ENCODE peak calls at places on chromosomes 12 and 14, in six cellular contexts. S is fibroblast of lung, C is mucosa of descending colon, U is psoas muscle, T is RWPE1, V is nephron progenitor cell. Y is an unnamed sample.

GRCh38 chr14:30553311-30553989 is 5.5 kb upstream of the G2E3 start:
- DNase-seq in T (peak), C (peak), V (no peak), S (peak), U (no peak), Y (no peak)

GRCh38 chr12:29148958-29149690 is at the start of gene FAR2:
- DNase-seq in T (no peak), C (peak), U (peak), S (peak), V (peak), Y (peak)

GRCh38 chr14:53663709-53664108 is 292.9 kb downstream of the BMP4 start:
- DNase-seq in S (peak), U (peak), T (no peak), V (peak), C (no peak), Y (peak)

GRCh38 chr14:80208426-80208950 is 2.8 kb downstream of the DIO2 start:
- DNase-seq in S (peak), V (no peak), T (no peak), U (no peak), C (no peak), Y (no peak)

GRCh38 chr12:8064131-8064530 is 2.0 kb downstream of the C3AR1 start:
- DNase-seq in U (no peak), S (no peak), T (no peak), C (no peak), V (no peak), Y (no peak)

GRCh38 chr12:67909681-67910080 is 79.6 kb upstream of the IFNG-AS1 start:
- DNase-seq in S (peak), U (no peak), V (no peak), T (no peak), C (no peak), Y (no peak)

GRCh38 chr14:46840971-46841729 is 189.6 kb upstream of the RPL10L start:
- DNase-seq in U (no peak), C (no peak), S (peak), V (no peak), T (no peak), Y (no peak)

GRCh38 chr14:41986726-41987125 is 380.1 kb downstream of the LRFN5 start:
- DNase-seq in U (no peak), S (peak), T (peak), C (no peak), V (no peak), Y (no peak)

GRCh38 chr14:72515779-72516770 is 377.8 kb downstream of the DPF3 start:
- DNase-seq in T (no peak), U (no peak), S (peak), V (peak), C (peak), Y (no peak)

GRCh38 chr14:80388980-80389711 is 177.8 kb upstream of the DIO2 start:
- DNase-seq in C (no peak), S (peak), V (no peak), T (peak), U (no peak), Y (no peak)

GRCh38 chr14:94177806-94178205 is 3.7 kb downstream of the PPP4R4 start:
- DNase-seq in V (no peak), T (no peak), S (no peak), C (no peak), U (no peak), Y (no peak)

GRCh38 chr14:37625597-37626595 is 30.5 kb downstream of the TTC6 start:
- DNase-seq in T (no peak), S (peak), C (no peak), V (no peak), U (no peak), Y (no peak)

GRCh38 chr14:29282169-29282568 is 515.6 kb downstream of the FOXG1 start:
- DNase-seq in U (no peak), S (peak), V (no peak), T (no peak), C (no peak), Y (no peak)

GRCh38 chr12:74111688-74112360 is 425.8 kb upstream of the ATXN7L3B start:
- DNase-seq in T (no peak), C (no peak), S (peak), U (no peak), V (peak), Y (peak)
- TF ChIP-seq CTCF in T (no peak), C (no peak), S (no peak), U (no peak), V (peak), Y (peak)

DNA sequence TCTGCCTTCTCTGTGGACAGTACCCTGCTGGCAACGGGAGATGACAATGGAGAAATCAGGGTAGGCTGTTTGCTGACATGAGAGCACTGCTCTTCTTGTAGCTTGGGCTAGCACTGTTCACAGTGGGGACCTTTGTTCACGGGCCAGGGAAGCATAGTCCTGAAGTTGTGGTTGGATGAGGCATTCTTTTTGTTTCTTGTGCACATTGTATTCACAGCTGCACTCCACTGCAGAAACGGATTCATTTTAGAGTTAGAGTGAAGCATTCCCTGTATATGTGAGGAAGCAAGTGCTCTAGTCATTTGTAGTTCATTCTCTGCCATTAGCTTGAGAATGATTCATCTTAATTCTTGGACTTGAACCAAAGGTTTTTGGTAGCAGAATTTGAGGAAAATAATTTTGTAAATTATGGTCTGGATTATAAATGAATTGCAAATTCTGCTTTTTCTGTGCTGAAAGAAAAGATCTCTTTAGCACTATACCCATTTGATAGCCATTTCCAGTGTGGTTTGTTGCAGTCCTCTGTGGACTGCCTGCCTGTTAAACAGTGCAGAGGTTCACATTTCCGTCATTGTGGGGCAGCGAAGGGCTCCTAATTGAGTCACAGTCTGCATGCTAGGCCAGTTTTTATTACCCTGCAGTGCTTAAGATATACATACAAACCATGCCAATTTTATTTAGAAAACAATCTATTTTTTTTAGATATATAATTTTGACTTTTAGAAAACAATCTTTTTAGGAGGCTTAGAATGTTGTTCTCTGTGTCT is 80.6 kb downstream of the APAF1 start:
- DNase-seq in V (peak), C (peak), S (peak), T (peak), U (peak), Y (peak)
- TF ChIP-seq CTCF in V (peak), C (no peak), S (peak), T (peak), U (peak), Y (no peak)

DNA sequence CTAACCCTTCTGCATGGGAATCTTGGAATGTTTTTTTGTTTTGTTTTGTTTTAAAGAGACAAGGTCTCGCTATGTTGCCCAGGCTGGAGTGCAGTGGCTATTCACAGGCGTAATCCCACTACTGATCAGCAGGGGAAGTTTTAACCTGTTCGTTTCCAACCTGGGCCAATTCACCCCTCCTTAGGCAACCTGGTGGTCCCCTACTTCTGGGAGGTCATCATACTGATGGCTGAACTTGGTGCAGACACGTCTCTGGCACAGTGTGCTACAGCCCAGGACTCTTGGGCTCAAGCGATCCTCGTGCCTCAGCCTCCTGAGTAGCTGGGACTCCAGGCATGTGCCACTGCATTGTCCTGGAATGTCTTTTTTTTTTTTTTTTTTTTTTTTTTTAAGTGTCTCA is 48.9 kb upstream of the ISM2 start:
- DNase-seq in S (no peak), U (no peak), V (no peak), C (no peak), T (no peak), Y (peak)
- TF ChIP-seq CTCF in S (peak), U (no peak), V (no peak), C (no peak), T (no peak), Y (no peak)

GRCh38 chr12:50103767-50104321 is at the start of gene GPD1:
- DNase-seq in S (peak), V (peak), C (peak), T (peak), U (peak), Y (no peak)
- TF ChIP-seq CTCF in S (no peak), V (no peak), C (no peak), T (no peak), U (no peak), Y (no peak)

GRCh38 chr12:78674311-78675085 is 190.1 kb upstream of the SYT1 start:
- DNase-seq in U (no peak), S (peak), T (no peak), C (no peak), V (no peak), Y (no peak)

GRCh38 chr12:78666584-78666983 is 198.0 kb upstream of the SYT1 start:
- DNase-seq in U (no peak), C (no peak), T (no peak), S (no peak), V (no peak), Y (no peak)

GRCh38 chr12:78671295-78671694 is 193.3 kb upstream of the SYT1 start:
- DNase-seq in C (no peak), U (no peak), T (peak), S (peak), V (no peak), Y (no peak)

GRCh38 chr12:78672033-78672432 is 192.5 kb upstream of the SYT1 start:
- DNase-seq in S (no peak), V (no peak), U (no peak), T (no peak), C (no peak), Y (no peak)
- TF ChIP-seq CTCF in S (no peak), V (no peak), U (no peak), T (no peak), C (no peak), Y (no peak)

GRCh38 chr14:59454131-59454530 is 11.0 kb downstream of the GPR135 start:
- DNase-seq in T (peak), V (no peak), C (no peak), S (peak), U (no peak), Y (no peak)
- TF ChIP-seq CTCF in T (no peak), V (no peak), C (no peak), S (no peak), U (no peak), Y (no peak)

GRCh38 chr12:21788089-21788983 is 13.8 kb upstream of the KCNJ8 start:
- DNase-seq in T (no peak), U (no peak), C (no peak), S (no peak), V (no peak), Y (no peak)
- TF ChIP-seq CTCF in T (no peak), U (no peak), C (no peak), S (no peak), V (no peak), Y (no peak)

DNA sequence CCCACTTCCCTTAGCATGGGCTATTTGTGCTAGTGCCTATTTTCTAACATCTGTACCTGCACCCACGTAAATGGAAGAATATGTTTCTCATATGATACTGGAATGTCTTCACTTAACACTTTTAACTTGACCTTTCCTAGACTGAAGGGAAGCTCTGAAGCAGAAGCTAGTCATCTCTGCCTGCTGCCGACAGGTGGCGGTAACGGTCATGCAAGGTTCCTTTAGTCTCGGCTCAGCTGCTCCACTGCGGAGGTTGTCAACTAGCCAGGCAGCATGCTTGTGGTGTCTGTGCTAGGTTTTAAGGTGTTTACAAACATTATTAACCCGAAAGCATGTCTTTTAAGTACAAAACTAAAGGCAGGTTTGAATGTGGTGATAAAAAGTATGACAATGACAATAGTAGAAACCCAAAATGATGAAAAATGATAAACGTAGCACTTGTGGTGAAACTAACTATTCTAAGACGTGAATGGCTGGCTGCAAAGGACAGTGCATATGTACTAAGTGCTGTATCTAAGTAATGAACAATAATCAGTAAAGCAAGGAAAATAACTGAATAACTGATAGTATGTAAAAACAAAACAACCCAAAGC is 117.2 kb downstream of the GRIN2B start:
- DNase-seq in T (peak), C (peak), S (peak), V (peak), U (peak), Y (peak)
- TF ChIP-seq CTCF in T (peak), C (peak), S (peak), V (peak), U (peak), Y (peak)

DNA sequence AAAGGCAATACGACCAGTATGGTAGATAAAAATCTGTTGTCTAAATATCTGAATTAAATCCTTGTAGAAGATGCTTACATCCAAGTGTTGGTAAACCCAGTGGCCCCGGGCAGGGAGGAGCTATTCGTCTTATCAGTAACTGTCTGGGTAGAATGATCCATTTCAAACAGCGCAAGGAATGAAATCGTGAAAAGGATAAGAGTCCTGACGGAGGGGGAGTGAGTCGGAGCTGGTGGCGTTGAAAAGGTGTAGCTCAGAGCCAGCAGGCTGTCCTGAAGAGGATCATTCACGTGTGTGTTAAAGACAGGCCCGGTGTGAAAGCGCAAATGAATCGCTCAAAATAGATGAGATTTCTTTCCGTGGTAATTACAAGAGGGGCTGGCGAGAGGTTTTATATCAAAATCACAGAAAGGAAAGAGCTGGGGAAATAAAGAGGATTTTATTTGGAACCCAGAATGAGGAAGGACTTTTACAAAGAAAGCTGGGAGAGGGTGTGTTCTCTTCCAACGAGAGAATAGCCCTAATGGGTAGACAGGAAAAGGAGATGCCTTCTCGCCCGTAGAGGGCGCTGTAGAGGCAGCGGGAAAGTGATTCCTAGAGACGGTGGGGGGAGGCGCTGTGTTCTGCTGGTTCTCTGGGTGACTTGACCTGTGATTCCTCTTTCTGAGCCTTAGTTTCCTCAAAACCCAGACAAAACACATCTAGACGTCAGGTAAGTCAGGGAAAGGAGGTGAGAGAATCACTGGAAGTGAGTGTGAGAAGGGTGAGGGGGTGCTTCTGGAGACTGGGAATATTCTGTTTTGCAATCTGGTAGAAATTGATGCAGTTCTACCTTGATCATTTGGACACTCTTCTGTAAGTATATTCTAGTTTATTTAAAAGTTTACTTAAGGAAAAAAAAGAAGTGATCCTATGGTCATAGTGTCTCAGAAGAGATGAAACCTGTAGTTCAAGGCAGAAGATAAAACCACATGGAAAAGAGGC is 39.3 kb downstream of the SRRM4 start:
- DNase-seq in C (peak), S (no peak), V (peak), T (no peak), U (no peak), Y (peak)
- TF ChIP-seq CTCF in C (no peak), S (no peak), V (peak), T (peak), U (no peak), Y (peak)